ENCODE peak calls at places on chromosomes 11 and 22, in nine cellular contexts. Z is activated CD4-positive, alpha-beta T cell treated with anti-CD3 and anti-CD28 coated beads for 48 hours; E is ovary; L is Calu3; F is GM12891; O is OCI-LY7; K is activated CD8-positive, alpha-beta memory T cell treated with anti-CD3 and anti-CD28 coated beads for 24 hours; T is RWPE1; X is GM13976. S is an unnamed sample.

GRCh38 chr11:110897035-110897434 is 184.8 kb upstream of the ARHGAP20 start:
- DNase-seq in O (no peak), F (no peak), X (no peak), Z (no peak), E (no peak), L (no peak), K (no peak), T (no peak), S (no peak)

GRCh38 chr11:30392221-30392784 is 69.4 kb downstream of the ARL14EP start:
- DNase-seq in X (no peak), O (no peak), Z (no peak), T (no peak), L (no peak), K (no peak), F (no peak), E (no peak), S (no peak)

GRCh38 chr22:25637032-25637431 is 72.6 kb downstream of the GRK3 start:
- DNase-seq in F (no peak), L (no peak), K (no peak), T (no peak), E (no peak), Z (no peak), X (no peak), O (no peak), S (no peak)

GRCh38 chr11:34243620-34244493 is 114.0 kb downstream of the ABTB2 start:
- DNase-seq in E (no peak), L (peak), F (peak), T (peak), K (peak), X (peak), Z (peak), O (no peak), S (peak)

GRCh38 chr11:44004452-44004833 is 43.3 kb upstream of the ACCSL start:
- DNase-seq in Z (no peak), L (no peak), X (no peak), T (no peak), K (no peak), O (no peak), F (no peak), E (peak), S (no peak)

GRCh38 chr11:100930185-100930778 is 199.3 kb downstream of the PGR start:
- DNase-seq in E (no peak), O (peak), Z (no peak), L (peak), F (no peak), K (no peak), T (peak), X (no peak), S (peak)

GRCh38 chr22:47204002-47204979 is 441.8 kb downstream of the TBC1D22A start:
- DNase-seq in K (peak), E (peak), X (no peak), Z (no peak), T (no peak), F (no peak), L (no peak), O (no peak), S (no peak)

GRCh38 chr11:64580387-64580786 is 10.6 kb upstream of the SLC22A12 start:
- DNase-seq in X (no peak), K (no peak), O (no peak), L (no peak), T (no peak), Z (no peak), E (no peak), F (no peak), S (no peak)

GRCh38 chr11:47917643-47918369 is 62.6 kb upstream of the PTPRJ start:
- DNase-seq in T (peak), E (peak), O (peak), X (no peak), K (no peak), Z (no peak), L (peak), F (no peak), S (peak)

GRCh38 chr22:19717691-19718254 is 3.5 kb downstream of the SEPTIN5 start:
- DNase-seq in F (peak), T (peak), O (peak), L (peak), Z (peak), E (peak), K (peak), X (peak), S (peak)

GRCh38 chr11:35255514-35255913 is 116.5 kb downstream of the CD44 start:
- DNase-seq in T (no peak), K (no peak), E (no peak), F (no peak), O (no peak), X (no peak), L (no peak), Z (no peak), S (no peak)

GRCh38 chr11:120337133-120337895 is 1.1 kb downstream of the ARHGEF12 start:
- DNase-seq in Z (peak), L (no peak), O (peak), X (no peak), T (no peak), F (no peak), K (peak), E (peak), S (no peak)

GRCh38 chr22:46845281-46846153 is 83.1 kb downstream of the TBC1D22A start:
- DNase-seq in O (no peak), T (no peak), X (no peak), K (peak), F (no peak), E (peak), Z (no peak), L (no peak), S (peak)

GRCh38 chr22:39706406-39707150 is 136.0 kb downstream of the CACNA1I start:
- DNase-seq in K (no peak), F (no peak), E (no peak), O (no peak), L (no peak), Z (no peak), X (no peak), T (no peak), S (no peak)

GRCh38 chr11:12646478-12646877 is 27.7 kb upstream of the TEAD1 start:
- DNase-seq in L (no peak), T (no peak), O (no peak), X (no peak), K (no peak), F (no peak), Z (no peak), E (no peak), S (no peak)

GRCh38 chr11:1695548-1696108 is 1.4 kb upstream of the KRTAP5-6 start:
- DNase-seq in K (no peak), L (no peak), O (no peak), F (no peak), X (no peak), E (no peak), T (no peak), Z (no peak), S (no peak)

GRCh38 chr11:33741806-33742205 is 5.6 kb upstream of the CD59 start:
- DNase-seq in T (no peak), O (no peak), E (no peak), K (no peak), L (no peak), Z (no peak), X (no peak), F (no peak), S (no peak)

GRCh38 chr11:69377029-69377952 is 83.3 kb downstream of the MYEOV start:
- DNase-seq in O (no peak), E (no peak), Z (no peak), T (peak), X (no peak), L (no peak), F (no peak), K (no peak), S (peak)

GRCh38 chr11:114953039-114953438 is 274.7 kb downstream of the NXPE2 start:
- DNase-seq in F (no peak), E (no peak), T (no peak), O (peak), X (no peak), L (no peak), K (no peak), Z (no peak), S (no peak)

GRCh38 chr11:123696183-123696582 is 41.8 kb upstream of the SCN3B start:
- DNase-seq in F (no peak), E (no peak), O (no peak), X (no peak), T (no peak), Z (no peak), L (no peak), K (no peak), S (peak)

GRCh38 chr22:23270212-23270733 is 90.0 kb downstream of the BCR start:
- DNase-seq in O (peak), X (no peak), L (no peak), T (no peak), E (no peak), F (no peak), K (no peak), Z (no peak), S (no peak)

GRCh38 chr11:106077609-106078517 is at the start of gene AASDHPPT:
- DNase-seq in L (peak), K (no peak), O (peak), E (no peak), F (no peak), T (peak), Z (no peak), X (no peak), S (peak)

GRCh38 chr11:112157274-112157766 is 6.6 kb downstream of the IL18 start:
- DNase-seq in T (peak), L (peak), K (no peak), Z (peak), X (no peak), O (no peak), E (no peak), F (no peak), S (peak)

GRCh38 chr22:49564666-49565515 is 262.8 kb downstream of the BRD1 start:
- DNase-seq in Z (no peak), L (no peak), F (no peak), K (no peak), T (no peak), X (no peak), E (no peak), O (no peak), S (no peak)

GRCh38 chr11:126578426-126578825 is 222.9 kb downstream of the ST3GAL4 start:
- DNase-seq in O (no peak), E (no peak), L (no peak), X (no peak), T (no peak), K (no peak), F (no peak), Z (no peak), S (peak)

GRCh38 chr11:32118025-32118974 is 27.4 kb downstream of the RCN1 start:
- DNase-seq in T (no peak), E (no peak), F (no peak), K (no peak), X (no peak), O (no peak), L (peak), Z (no peak), S (peak)

GRCh38 chr22:21591695-21592094 is 24.2 kb downstream of the UBE2L3 start:
- DNase-seq in F (no peak), E (no peak), T (no peak), O (no peak), X (no peak), K (no peak), Z (no peak), L (no peak), S (peak)

GRCh38 chr22:47328550-47329243 is 566.2 kb downstream of the TBC1D22A start:
- DNase-seq in T (peak), E (peak), F (no peak), O (no peak), K (no peak), Z (no peak), X (no peak), L (peak), S (peak)